ENCODE peak calls at places on chromosomes 1 and 21, in eight cellular contexts. V is PC-3, X is neural progenitor cell, A is GM23248, E is SK-N-SH, W is hepatocyte, T is HCT116, D is OCI-LY7. G is an unnamed sample.

GRCh38 chr1:197481101-197481500 is 213.0 kb downstream of the CRB1 start:
- DNase-seq in V (no peak), X (no peak), A (no peak), E (no peak), W (no peak), T (no peak), D (peak; percentile 7), G (no peak)

GRCh38 chr1:16122916-16123315 is 33.0 kb downstream of the EPHA2 start:
- DNase-seq in V (peak; percentile 50), X (no peak), A (peak; percentile 99), E (no peak), W (no peak), T (no peak), D (no peak), G (no peak)

GRCh38 chr1:26083246-26083645 is 15.8 kb upstream of the TRIM63 start:
- DNase-seq in V (peak; percentile 52), X (no peak), A (peak; percentile 64), E (no peak), W (peak; percentile 80), T (no peak), D (no peak), G (no peak)

GRCh38 chr1:55363261-55363660 is 148.1 kb upstream of the USP24 start:
- DNase-seq in V (no peak), X (no peak), A (peak; percentile 58), E (no peak), W (no peak), T (no peak), D (no peak), G (peak; percentile 85)

GRCh38 chr1:202237052-202237451 is 43.5 kb downstream of the LGR6 start:
- DNase-seq in V (peak; percentile 39), X (peak; percentile 83), A (peak; percentile 53), E (peak; percentile 79), W (peak; percentile 58), T (peak; percentile 63), D (peak; percentile 36), G (peak; percentile 42)

GRCh38 chr1:194013561-194013960 is 827.1 kb upstream of the B3GALT2 start:
- DNase-seq in V (no peak), X (no peak), A (no peak), E (no peak), W (no peak), T (no peak), D (no peak), G (no peak)

GRCh38 chr1:37726746-37727145 is 34.4 kb downstream of the CDCA8 start:
- DNase-seq in V (no peak), X (peak; percentile 68), A (peak; percentile 8), E (no peak), W (no peak), T (no peak), D (no peak), G (no peak)

GRCh38 chr1:46819335-46819734 is 20.5 kb downstream of the CYP4B1 start:
- DNase-seq in V (no peak), X (no peak), A (no peak), E (no peak), W (no peak), T (no peak), D (no peak), G (no peak)

GRCh38 chr21:17388226-17388625 is 124.6 kb upstream of the CXADR start:
- DNase-seq in V (no peak), X (no peak), A (no peak), E (no peak), W (no peak), T (no peak), D (peak; percentile 88), G (no peak)

GRCh38 chr1:214282696-214283225 is 1.8 kb downstream of the SMYD2 start:
- DNase-seq in V (no peak), X (no peak), A (no peak), E (no peak), W (no peak), T (no peak), D (no peak), G (no peak)

GRCh38 chr1:70818391-70818790 is 229.2 kb downstream of the PTGER3 start:
- DNase-seq in V (no peak), X (no peak), A (peak; percentile 67), E (no peak), W (no peak), T (no peak), D (no peak), G (no peak)
- H3K9me3 ChIP-seq in V (no peaks in the 10 kb centered on the region), X (no peaks in the 10 kb centered on the region), A (no peaks in the 10 kb centered on the region), E (no peaks in the 10 kb centered on the region), W (no peaks in the 10 kb centered on the region), T (no peaks in the 10 kb centered on the region), D (no peaks in the 10 kb centered on the region), G (no peaks in the 10 kb centered on the region)

DNA sequence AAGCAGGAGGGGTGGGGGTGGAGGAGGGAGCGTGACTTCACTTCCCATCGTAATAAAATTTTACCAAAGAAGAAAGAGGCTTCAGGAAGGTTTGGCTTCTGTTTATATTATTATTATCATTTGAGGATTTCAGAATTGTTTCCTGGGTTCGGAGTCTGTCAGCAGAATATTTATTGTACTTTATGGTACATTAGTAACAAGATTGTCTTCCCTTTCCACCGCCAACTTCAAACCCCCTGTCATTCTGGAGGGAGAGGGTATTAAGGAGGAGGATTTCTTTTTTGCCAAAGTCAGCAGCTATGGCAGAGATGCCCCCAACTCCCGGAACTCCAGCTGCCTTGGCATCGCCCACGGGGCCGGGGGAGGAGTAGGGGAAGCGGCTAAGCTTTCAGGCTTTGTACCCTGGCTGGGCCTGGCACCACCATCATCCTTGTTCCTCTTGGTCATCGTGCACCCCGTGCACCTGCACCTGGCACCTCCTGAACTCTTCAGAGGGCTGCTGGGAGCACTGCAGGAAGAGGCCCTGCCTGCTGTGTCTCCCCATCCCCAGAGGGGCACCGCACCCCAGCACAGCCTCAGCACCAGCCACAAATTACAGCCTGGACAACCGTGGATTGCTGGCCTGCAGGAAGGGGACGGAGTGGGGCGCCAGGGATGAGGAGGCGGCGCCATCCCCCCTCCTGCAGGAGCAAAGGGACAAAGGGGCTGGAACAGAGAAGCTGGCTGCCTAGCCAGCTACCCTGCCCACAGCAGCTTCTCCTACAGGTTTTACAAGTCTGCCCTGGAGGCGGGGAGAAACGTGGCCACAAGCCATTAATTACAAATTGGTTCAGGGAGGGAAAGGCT is 24.0 kb upstream of the PAX7 start:
- DNase-seq in V (no peak), X (no peak), A (no peak), E (no peak), W (no peak), T (no peak), D (no peak), G (no peak)
- TF ChIP-seq EZH2phosphoT487 in V (no peak), X (no peak), A (no peak), E (no peak), W (no peak), T (no peak), D (no peak), G (no peak)

DNA sequence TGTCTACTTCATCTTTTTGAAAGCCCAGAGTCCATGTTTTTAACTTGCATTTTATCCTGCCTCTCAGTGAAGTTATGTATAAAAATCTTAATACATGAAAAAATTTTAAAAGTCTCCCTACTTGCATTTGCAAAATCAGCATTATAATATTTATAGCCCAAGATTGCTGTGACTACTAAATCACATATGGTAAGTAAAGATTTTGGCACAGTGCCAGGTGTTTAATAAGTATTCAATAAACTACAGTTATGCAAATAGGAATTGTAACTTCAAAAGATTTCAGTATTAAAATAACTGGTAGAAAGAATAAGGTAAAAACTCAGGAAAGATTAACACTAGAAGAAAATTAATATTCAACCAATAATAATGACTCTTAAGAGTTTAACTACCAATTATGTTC is 641.7 kb downstream of the LRRIQ3 start:
- DNase-seq in V (no peak), X (no peak), A (peak; percentile 1), E (no peak), W (no peak), T (no peak), D (no peak), G (no peak)
- H3K9me3 ChIP-seq in V (no peaks in the 10 kb centered on the region), X (peaks cover 3% of the 10 kb centered on the region), A (peaks cover 3% of the 10 kb centered on the region), E (no peaks in the 10 kb centered on the region), W (no peaks in the 10 kb centered on the region), T (no peaks in the 10 kb centered on the region), D (peaks cover 11% of the 10 kb centered on the region), G (no peaks in the 10 kb centered on the region)

DNA sequence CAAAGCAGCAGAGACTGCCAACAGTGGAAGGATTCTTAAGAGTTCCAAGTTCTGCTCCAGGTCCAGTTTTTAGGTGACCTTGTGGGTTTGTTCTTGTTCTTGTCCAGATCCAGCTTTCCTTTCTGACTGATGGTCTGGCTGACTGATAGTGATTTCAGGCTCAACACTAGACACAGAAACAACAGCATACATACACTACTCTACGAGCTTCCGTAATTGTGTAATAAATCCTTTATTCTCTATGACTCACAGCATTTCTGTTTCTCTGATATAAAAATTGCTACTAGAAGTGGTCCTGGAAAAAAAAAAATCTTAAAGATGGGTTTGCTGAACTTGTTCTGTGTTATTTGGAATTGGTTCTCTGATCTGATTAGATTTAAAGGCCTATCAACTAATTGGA is 62.2 kb upstream of the PTCH2 start:
- DNase-seq in V (no peak), X (no peak), A (peak; percentile 53), E (no peak), W (no peak), T (no peak), D (no peak), G (no peak)
- TF ChIP-seq EZH2phosphoT487 in V (no peak), X (no peak), A (no peak), E (no peak), W (no peak), T (no peak), D (no peak), G (no peak)

DNA sequence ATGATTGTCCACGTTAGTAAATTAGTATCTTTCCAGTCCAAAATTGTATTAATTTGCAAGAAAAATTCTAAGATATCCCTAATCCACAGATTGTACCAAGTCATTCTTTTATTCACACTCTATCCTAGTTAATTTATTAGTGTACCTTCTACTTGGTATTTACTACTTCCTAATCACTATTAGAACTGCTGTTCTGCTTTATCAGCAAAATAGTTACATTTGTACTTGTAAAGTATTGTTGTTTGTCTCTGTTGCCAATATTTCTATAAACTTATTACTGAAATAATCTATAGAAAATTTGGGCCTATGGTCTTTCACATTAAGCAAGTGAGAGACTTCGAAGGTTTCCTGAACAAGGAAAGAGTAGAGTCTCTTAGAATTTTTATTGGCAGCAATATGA is 5.6 kb upstream of the CRP start:
- DNase-seq in V (no peak), X (no peak), A (no peak), E (no peak), W (no peak), T (no peak), D (no peak), G (no peak)
- H3K9me3 ChIP-seq in V (peaks cover 17% of the 10 kb centered on the region), X (peaks cover 6% of the 10 kb centered on the region), A (no peaks in the 10 kb centered on the region), E (peaks cover 4% of the 10 kb centered on the region), W (no peaks in the 10 kb centered on the region), T (no peaks in the 10 kb centered on the region), D (peaks cover 6% of the 10 kb centered on the region), G (no peaks in the 10 kb centered on the region)

G was measured in MM.1S.